ENCODE peak calls at places on chromosomes 13 and 19, in eight cellular contexts. S is A549, J is tibial nerve, L is uterus, E is endothelial cell of umbilical vein, W is suprapubic skin, O is adrenal gland, P is IMR-90. G is an unnamed sample. For H3K4me1, the result is how much of the 10 kb centered on the place peaks cover.

GRCh38 chr13:100875392-100876043 is 200.9 kb upstream of the TMTC4 start:
- DNase-seq in S (no peak), J (no peak), L (no peak), E (peak), W (no peak), O (no peak), P (peak), G (no peak)

GRCh38 chr13:35631666-35632065 is 155.2 kb upstream of the MAB21L1 start:
- DNase-seq in S (no peak), J (no peak), L (no peak), E (no peak), W (no peak), O (no peak), P (no peak), G (no peak)

GRCh38 chr13:51083706-51084105 is 27.4 kb downstream of the C13orf42 start:
- DNase-seq in S (no peak), J (no peak), L (no peak), E (no peak), W (no peak), O (no peak), P (no peak), G (no peak)

GRCh38 chr19:1445932-1446712 is 3.8 kb upstream of the APC2 start:
- DNase-seq in S (peak), J (no peak), L (no peak), E (no peak), W (no peak), O (no peak), P (no peak), G (no peak)

GRCh38 chr13:94765814-94766213 is 53.5 kb upstream of the SOX21 start:
- DNase-seq in S (no peak), J (no peak), L (no peak), E (no peak), W (no peak), O (no peak), P (no peak), G (no peak)

GRCh38 chr13:66659291-66660012 is 570.7 kb downstream of the PCDH9 start:
- DNase-seq in S (no peak), J (no peak), L (no peak), E (no peak), W (no peak), O (no peak), P (no peak), G (no peak)

GRCh38 chr13:36783883-36784282 is 35.1 kb upstream of the RFXAP start:
- DNase-seq in S (no peak), J (no peak), L (no peak), E (no peak), W (no peak), O (no peak), P (no peak), G (no peak)

GRCh38 chr13:83878691-83879410 is 3.4 kb downstream of the SLITRK1 start:
- DNase-seq in S (no peak), J (no peak), L (no peak), E (no peak), W (no peak), O (no peak), P (no peak), G (no peak)

GRCh38 chr13:100525453-100526298 is 62.9 kb downstream of the GGACT start:
- DNase-seq in S (no peak), J (no peak), L (no peak), E (no peak), W (no peak), O (no peak), P (no peak), G (no peak)

GRCh38 chr19:1882089-1882785 is 3.1 kb downstream of the ABHD17A start:
- DNase-seq in S (no peak), J (no peak), L (no peak), E (peak), W (no peak), O (no peak), P (no peak), G (no peak)

GRCh38 chr19:6772028-6772865 is at the start of gene VAV1:
- DNase-seq in S (no peak), J (no peak), L (no peak), E (no peak), W (peak), O (peak), P (no peak), G (peak)

GRCh38 chr19:18021121-18021755 is 13.3 kb downstream of the ARRDC2 start:
- DNase-seq in S (no peak), J (peak), L (peak), E (peak), W (peak), O (peak), P (peak), G (no peak)

GRCh38 chr13:109784590-109785140 is 1.7 kb downstream of the IRS2 start:
- DNase-seq in S (no peak), J (peak), L (peak), E (peak), W (peak), O (peak), P (peak), G (no peak)

GRCh38 chr19:30629086-30629485 is 256.9 kb downstream of the ZNF536 start:
- DNase-seq in S (no peak), J (no peak), L (no peak), E (no peak), W (no peak), O (no peak), P (no peak), G (no peak)

GRCh38 chr19:33627962-33628839 is 6.4 kb downstream of the CHST8 start:
- DNase-seq in S (no peak), J (no peak), L (no peak), E (no peak), W (no peak), O (no peak), P (no peak), G (no peak)

GRCh38 chr13:51584731-51585191 is 499 bp downstream of the WDFY2 start:
- DNase-seq in S (peak), J (peak), L (no peak), E (no peak), W (peak), O (peak), P (peak), G (peak)

GRCh38 chr19:53467138-53467502 is 413 bp upstream of the ZNF813 start:
- DNase-seq in S (no peak), J (no peak), L (no peak), E (no peak), W (no peak), O (no peak), P (no peak), G (no peak)

GRCh38 chr13:109447667-109448066 is 338.7 kb downstream of the IRS2 start:
- DNase-seq in S (no peak), J (no peak), L (no peak), E (no peak), W (no peak), O (no peak), P (no peak), G (no peak)

GRCh38 chr13:45737571-45738002 is 35.5 kb downstream of the CBY2 start:
- DNase-seq in S (no peak), J (no peak), L (no peak), E (no peak), W (no peak), O (no peak), P (no peak), G (no peak)

GRCh38 chr19:17615889-17616685 is 60.6 kb downstream of the COLGALT1 start:
- DNase-seq in S (no peak), J (no peak), L (no peak), E (no peak), W (no peak), O (no peak), P (no peak), G (no peak)

GRCh38 chr19:44753932-44754742 is 5.6 kb downstream of the BCL3 start:
- DNase-seq in S (peak), J (peak), L (peak), E (peak), W (peak), O (peak), P (peak), G (peak)
- TF ChIP-seq POLR2A in S (no peak), J (peak), L (no peak), E (peak), W (peak), O (peak), P (no peak), G (peak)

GRCh38 chr13:44109986-44110640 is 230.4 kb downstream of the LACC1 start:
- DNase-seq in S (peak), J (no peak), L (no peak), E (no peak), W (no peak), O (no peak), P (no peak), G (no peak)
- H3K4me1 ChIP-seq in S (half or more), J (under half), L (under half), E (under half), W (under half), O (under half), P (under half), G (under half)

DNA sequence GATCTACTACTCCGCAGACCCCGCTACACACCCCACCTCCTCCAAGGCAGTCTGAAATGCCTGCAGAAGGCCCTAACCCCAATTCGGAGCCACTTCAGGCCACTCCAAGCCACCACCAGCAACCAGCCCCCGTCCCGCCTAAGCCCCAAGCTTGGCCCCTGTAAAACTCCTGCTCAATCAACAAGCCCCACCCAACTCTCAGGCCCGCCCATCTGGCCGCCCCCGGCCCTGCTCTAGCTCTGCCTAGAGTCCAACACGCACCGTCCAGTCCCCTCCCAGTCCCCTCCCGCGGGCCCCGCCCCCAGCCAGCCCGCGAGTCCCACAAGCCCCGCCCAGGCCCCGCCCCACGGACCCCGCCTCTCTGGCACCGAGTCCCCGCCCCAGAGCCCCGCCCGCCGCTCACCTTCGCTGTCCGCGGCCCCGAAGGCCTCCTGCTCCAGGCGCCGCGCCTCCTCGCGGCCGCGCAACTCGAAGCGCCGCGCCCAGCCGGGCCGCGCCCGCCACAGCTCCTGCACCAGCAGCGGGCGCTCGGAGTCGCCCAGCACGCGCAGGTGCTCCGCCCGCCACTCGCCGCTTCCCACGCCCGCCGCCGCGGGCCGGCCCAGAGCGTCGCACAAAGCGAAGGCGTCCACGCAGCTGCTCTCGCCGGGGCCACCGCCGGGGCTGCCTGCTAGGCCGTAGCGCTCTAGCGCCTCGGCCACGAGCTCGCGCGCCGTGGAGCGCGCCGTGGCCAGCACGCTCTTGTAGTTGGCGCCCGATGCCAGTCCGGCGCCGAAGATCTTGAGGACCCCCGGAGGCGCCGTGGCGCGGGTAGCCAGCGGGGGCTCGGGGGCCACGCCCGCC is 1.6 kb downstream of the RASIP1 start:
- DNase-seq in S (peak), J (peak), L (peak), E (peak), W (peak), O (peak), P (peak), G (no peak)
- TF ChIP-seq POLR2A in S (peak), J (peak), L (peak), E (no peak), W (peak), O (peak), P (no peak), G (no peak)

GRCh38 chr13:33014291-33014690 is 1.9 kb upstream of the KL start:
- DNase-seq in S (no peak), J (no peak), L (no peak), E (no peak), W (no peak), O (no peak), P (no peak), G (no peak)
- H3K4me1 ChIP-seq in S (under half), J (under half), L (under half), E (under half), W (under half), O (under half), P (under half), G (under half)

GRCh38 chr19:4794971-4795370 is 3.4 kb downstream of the FEM1A start:
- DNase-seq in S (no peak), J (no peak), L (no peak), E (no peak), W (no peak), O (no peak), P (no peak), G (no peak)
- TF ChIP-seq POLR2A in S (no peak), J (no peak), L (no peak), E (no peak), W (no peak), O (no peak), P (no peak), G (no peak)

DNA sequence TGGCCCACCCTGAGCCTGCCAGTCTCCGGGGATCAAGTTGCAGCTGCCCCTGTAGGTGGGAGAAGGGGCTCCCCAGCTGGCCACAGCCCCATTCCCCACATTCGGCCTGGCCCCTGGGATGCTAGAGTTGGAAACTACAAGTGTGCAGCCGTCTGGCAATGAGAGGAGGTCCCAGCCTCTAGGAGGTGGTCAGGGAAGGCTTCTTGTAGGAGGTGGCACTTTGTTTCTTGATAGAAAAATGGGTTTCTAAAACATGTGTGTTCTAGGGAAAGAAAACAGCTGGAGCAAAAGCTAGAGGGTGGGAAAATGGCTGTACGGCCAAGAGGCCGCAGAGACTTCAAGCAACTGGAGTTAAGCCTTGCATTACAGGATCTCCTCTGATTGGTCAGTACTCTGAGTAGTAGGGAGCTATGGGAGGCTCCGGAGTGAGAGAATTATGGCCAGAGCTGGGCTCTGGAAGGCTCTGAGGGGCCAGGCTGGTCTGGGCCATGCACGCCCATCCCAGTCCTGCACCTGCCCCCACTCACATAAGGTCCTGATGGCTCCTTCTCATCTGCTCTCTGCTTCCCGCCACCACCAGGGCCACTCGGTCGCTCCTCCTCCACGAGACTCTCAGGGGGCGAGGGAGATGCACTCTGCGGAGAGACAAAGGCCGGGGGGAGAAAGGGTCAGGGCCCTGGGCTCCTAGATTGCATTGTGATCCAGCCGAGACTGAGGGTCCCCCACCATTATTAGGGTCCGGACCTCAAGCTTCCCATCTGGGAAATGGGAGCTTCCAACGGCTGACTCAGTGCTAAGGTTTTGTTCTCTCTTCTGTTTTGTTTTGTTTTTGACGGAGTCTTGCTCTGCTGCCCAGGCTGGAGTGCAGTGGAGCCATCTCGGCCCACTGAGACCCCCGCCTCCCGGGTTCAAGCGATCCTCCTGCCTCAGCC is 13.7 kb downstream of the TLE2 start:
- DNase-seq in S (no peak), J (no peak), L (no peak), E (no peak), W (no peak), O (no peak), P (no peak), G (no peak)
- H3K4me1 ChIP-seq in S (under half), J (under half), L (under half), E (under half), W (under half), O (under half), P (under half), G (under half)